ENCODE peak calls at places on chromosomes 2 and 18, in four cellular contexts. G is GM03348, O is fibroblast of mammary gland, N is fibroblast of the conjunctiva. H is an unnamed sample.

GRCh38 chr2:48169066-48169724 is 262.9 kb upstream of the FBXO11 start:
- DNase-seq in G (no peak), O (no peak), N (no peak), H (no peak)

GRCh38 chr2:199457147-199458016 is at the start of gene SATB2:
- DNase-seq in G (peak), O (peak), N (no peak), H (peak)

GRCh38 chr2:39995005-39995732 is 216.1 kb upstream of the THUMPD2 start:
- DNase-seq in G (no peak), O (no peak), N (no peak), H (no peak)

GRCh38 chr2:181231886-181232644 is 225.1 kb upstream of the ITGA4 start:
- DNase-seq in G (peak), O (peak), N (no peak), H (no peak)

GRCh38 chr2:221969087-221969829 is 329.5 kb downstream of the PAX3 start:
- DNase-seq in G (peak), O (peak), N (peak), H (peak)

GRCh38 chr2:32805104-32806095 is 141.4 kb upstream of the LTBP1 start:
- DNase-seq in G (no peak), O (no peak), N (no peak), H (no peak)

GRCh38 chr2:191738667-191739066 is 60.7 kb downstream of the NABP1 start:
- DNase-seq in G (no peak), O (no peak), N (no peak), H (no peak)

GRCh38 chr2:144607899-144608477 is 88.1 kb upstream of the ZEB2 start:
- DNase-seq in G (peak), O (peak), N (peak), H (no peak)

GRCh38 chr2:190425221-190425866 is 17.2 kb downstream of the MFSD6 start:
- DNase-seq in G (no peak), O (no peak), N (no peak), H (no peak)

GRCh38 chr2:132503621-132504200 is 87.1 kb downstream of the GPR39 start:
- DNase-seq in G (peak), O (peak), N (no peak), H (no peak)

GRCh38 chr18:46169464-46169941 is 65.3 kb downstream of the HAUS1 start:
- DNase-seq in G (peak), O (peak), N (peak), H (no peak)

GRCh38 chr18:23207994-23208393 is 72.7 kb downstream of the CABLES1 start:
- DNase-seq in G (no peak), O (no peak), N (no peak), H (no peak)

GRCh38 chr18:73962251-73962650 is 185.4 kb downstream of the FBXO15 start:
- DNase-seq in G (peak), O (peak), N (no peak), H (no peak)

GRCh38 chr2:19362094-19362649 is 3.7 kb upstream of the OSR1 start:
- DNase-seq in G (peak), O (peak), N (no peak), H (no peak)

GRCh38 chr2:237935740-237936452 is 30.9 kb upstream of the UBE2F start:
- DNase-seq in G (no peak), O (peak), N (peak), H (peak)

GRCh38 chr18:78757014-78757413 is 222.6 kb upstream of the SALL3 start:
- DNase-seq in G (no peak), O (no peak), N (no peak), H (no peak)

GRCh38 chr2:176710657-176711197 is 441.5 kb downstream of the MTX2 start:
- DNase-seq in G (no peak), O (peak), N (no peak), H (no peak)

GRCh38 chr18:9825571-9826073 is 60.2 kb upstream of the TXNDC2 start:
- DNase-seq in G (peak), O (peak), N (peak), H (peak)

GRCh38 chr2:189037518-189037917 is 63.3 kb downstream of the COL3A1 start:
- DNase-seq in G (peak), O (peak), N (no peak), H (peak)

GRCh38 chr2:207397917-207398655 is 131.7 kb upstream of the CREB1 start:
- DNase-seq in G (peak), O (no peak), N (no peak), H (no peak)

GRCh38 chr2:28590496-28591301 is 94.8 kb downstream of the PLB1 start:
- DNase-seq in G (no peak), O (no peak), N (no peak), H (no peak)

GRCh38 chr2:206164261-206164862 is 4.7 kb downstream of the EEF1B2 start:
- DNase-seq in G (peak), O (peak), N (no peak), H (no peak)

GRCh38 chr18:58814317-58814716 is 50.4 kb upstream of the ZNF532 start:
- DNase-seq in G (no peak), O (no peak), N (no peak), H (no peak)

GRCh38 chr2:185813707-185814106 is 75.1 kb downstream of the FSIP2 start:
- DNase-seq in G (no peak), O (no peak), N (no peak), H (no peak)

GRCh38 chr2:133586978-133587377 is 18.7 kb upstream of the NCKAP5 start:
- DNase-seq in G (peak), O (no peak), N (no peak), H (no peak)

GRCh38 chr2:241894681-241895426 is 25.3 kb downstream of the RTP5 start:
- DNase-seq in G (no peak), O (no peak), N (no peak), H (no peak)

GRCh38 chr18:31830686-31831085 is 70.0 kb upstream of the SLC25A52 start:
- DNase-seq in G (no peak), O (no peak), N (no peak), H (no peak)

GRCh38 chr18:43563780-43564179 is 286.5 kb upstream of the SYT4 start:
- DNase-seq in G (peak), O (peak), N (peak), H (peak)

GRCh38 chr2:126788652-126789051 is 110.0 kb upstream of the TEX51 start:
- DNase-seq in G (no peak), O (no peak), N (no peak), H (no peak)

GRCh38 chr2:65436169-65436824 is 3.9 kb upstream of the SPRED2 start:
- DNase-seq in G (peak), O (peak), N (peak), H (peak)

GRCh38 chr2:235200216-235200615 is 248.4 kb downstream of the SH3BP4 start:
- DNase-seq in G (no peak), O (no peak), N (no peak), H (no peak)

GRCh38 chr18:76803814-76804213 is 18.5 kb upstream of the ZNF236 start:
- DNase-seq in G (peak), O (peak), N (no peak), H (no peak)

GRCh38 chr2:1649103-1649870 is 95.0 kb downstream of the PXDN start:
- DNase-seq in G (no peak), O (no peak), N (no peak), H (no peak)

GRCh38 chr2:33236457-33236856 is 240.0 kb upstream of the RASGRP3 start:
- DNase-seq in G (peak), O (peak), N (no peak), H (no peak)

GRCh38 chr2:237405006-237405559 is 8.9 kb downstream of the COL6A3 start:
- DNase-seq in G (no peak), O (peak), N (no peak), H (no peak)

GRCh38 chr2:234462218-234462992 is 34.5 kb downstream of the ARL4C start:
- DNase-seq in G (no peak), O (no peak), N (no peak), H (no peak)

GRCh38 chr2:190533968-190534309 is 583 bp downstream of the NEMP2 start:
- DNase-seq in G (no peak), O (no peak), N (no peak), H (no peak)

GRCh38 chr2:105860567-105860966 is 115.9 kb downstream of the NCK2 start:
- DNase-seq in G (no peak), O (no peak), N (no peak), H (no peak)